ENCODE peak calls at places on chromosomes 7 and 10, in ten cellular contexts. A is GF-D8, Z is PC-9, U is NCI-H69, H is MCF 10A, F is OCI-M1, X is mucosa of descending colon, V is AG04450, S is B cell, T is brain microvascular endothelial cell. N is an unnamed sample.

GRCh38 chr10:100568937-100569336 is 33.2 kb downstream of the HIF1AN start:
- DNase-seq in A (no peak), Z (no peak), U (no peak), H (no peak), F (no peak), X (no peak), V (no peak), S (no peak), T (no peak), N (no peak)

GRCh38 chr10:86075512-86075911 is 291.1 kb downstream of the GRID1 start:
- DNase-seq in A (no peak), Z (no peak), U (no peak), H (no peak), F (no peak), X (no peak), V (no peak), S (no peak), T (no peak), N (no peak)

GRCh38 chr10:35910234-35910633 is 268.1 kb upstream of the FZD8 start:
- DNase-seq in A (no peak), Z (no peak), U (no peak), H (peak; percentile 55), F (no peak), X (no peak), V (peak; percentile 76), S (no peak), T (peak; percentile 83), N (no peak)

GRCh38 chr10:73768881-73769280 is 13.0 kb upstream of the CHCHD1 start:
- DNase-seq in A (no peak), Z (no peak), U (no peak), H (no peak), F (no peak), X (peak; percentile 53), V (no peak), S (peak; percentile 67), T (no peak), N (peak; percentile 47)

GRCh38 chr10:117439243-117439912 is 64.1 kb upstream of the PDZD8 start:
- DNase-seq in A (no peak), Z (no peak), U (peak; percentile 28), H (peak; percentile 98), F (no peak), X (no peak), V (no peak), S (no peak), T (no peak), N (no peak)

GRCh38 chr10:79454259-79454658 is 8.8 kb upstream of the ZCCHC24 start:
- DNase-seq in A (no peak), Z (no peak), U (no peak), H (peak; percentile 96), F (no peak), X (no peak), V (peak; percentile 62), S (no peak), T (no peak), N (no peak)

GRCh38 chr10:30059209-30060107 is at the start of gene JCAD:
- DNase-seq in A (no peak), Z (peak; percentile 82), U (peak; percentile 39), H (peak; percentile 21), F (no peak), X (peak; percentile 70), V (no peak), S (peak; percentile 66), T (no peak), N (peak; percentile 76)

GRCh38 chr10:30436200-30436599 is 2.2 kb downstream of the MAP3K8 start:
- DNase-seq in A (peak; percentile 26), Z (peak; percentile 60), U (peak; percentile 2), H (no peak), F (peak; percentile 94), X (peak; percentile 42), V (no peak), S (peak; percentile 26), T (peak; percentile 68), N (no peak)

GRCh38 chr7:40572810-40573470 is 438.1 kb downstream of the SUGCT start:
- DNase-seq in A (no peak), Z (no peak), U (no peak), H (peak; percentile 21), F (no peak), X (no peak), V (peak; percentile 65), S (no peak), T (peak; percentile 88), N (no peak)

GRCh38 chr7:142391191-142391992 is 133.5 kb upstream of the PRSS58 start:
- DNase-seq in A (peak; percentile 5), Z (peak; percentile 52), U (peak; percentile 69), H (peak; percentile 32), F (peak; percentile 41), X (no peak), V (no peak), S (no peak), T (peak; percentile 12), N (peak; percentile 25)

GRCh38 chr10:122126763-122127659 is 138.0 kb downstream of the TACC2 start:
- DNase-seq in A (no peak), Z (peak; percentile 46), U (peak; percentile 1), H (peak; percentile 92), F (peak; percentile 33), X (no peak), V (peak; percentile 89), S (no peak), T (peak; percentile 89), N (no peak)

GRCh38 chr7:151735186-151735853 is 141.6 kb downstream of the PRKAG2 start:
- DNase-seq in A (no peak), Z (no peak), U (peak; percentile 93), H (no peak), F (no peak), X (no peak), V (no peak), S (no peak), T (no peak), N (no peak)

GRCh38 chr7:39754326-39755120 is 131.2 kb downstream of the RALA start:
- DNase-seq in A (no peak), Z (no peak), U (no peak), H (no peak), F (peak; percentile 16), X (no peak), V (no peak), S (no peak), T (peak; percentile 45), N (no peak)

GRCh38 chr10:100053686-100054460 is 27.8 kb downstream of the CPN1 start:
- DNase-seq in A (no peak), Z (no peak), U (no peak), H (no peak), F (no peak), X (no peak), V (no peak), S (no peak), T (no peak), N (no peak)

GRCh38 chr10:132834891-132835847 is 49.2 kb upstream of the NKX6-2 start:
- DNase-seq in A (no peak), Z (no peak), U (no peak), H (no peak), F (no peak), X (no peak), V (no peak), S (no peak), T (no peak), N (no peak)

GRCh38 chr10:117609095-117609821 is 66.7 kb downstream of the EMX2 start:
- DNase-seq in A (no peak), Z (no peak), U (peak; percentile 95), H (peak; percentile 27), F (no peak), X (no peak), V (no peak), S (no peak), T (peak; percentile 78), N (no peak)

GRCh38 chr7:3643091-3643490 is 342.0 kb downstream of the SDK1 start:
- DNase-seq in A (no peak), Z (no peak), U (no peak), H (no peak), F (no peak), X (no peak), V (no peak), S (no peak), T (no peak), N (no peak)

N was measured in GM13976.